ENCODE peak calls at places on chromosomes 12 and 14, in four cellular contexts. W is AG04449, P is transverse colon, X is endothelial cell of umbilical vein. T is an unnamed sample.

GRCh38 chr12:5567021-5567744 is 135.3 kb downstream of the NTF3 start:
- DNase-seq in W (no peak), X (no peak), P (no peak), T (no peak)

GRCh38 chr12:104630230-104630670 is 173.5 kb downstream of the CHST11 start:
- DNase-seq in P (no peak), X (no peak), W (no peak), T (no peak)

GRCh38 chr12:52245962-52246577 is 13.0 kb downstream of the KRT7 start:
- DNase-seq in W (no peak), X (no peak), P (no peak), T (no peak)

GRCh38 chr12:25130741-25131188 is 64.2 kb downstream of the DNAI7 start:
- DNase-seq in P (no peak), W (peak; percentile 14), X (peak; percentile 49), T (peak; percentile 7)

GRCh38 chr14:26163761-26164160 is 434.1 kb downstream of the NOVA1 start:
- DNase-seq in P (no peak), W (no peak), X (peak; percentile 33), T (no peak)

GRCh38 chr14:50107850-50108249 is 8.5 kb downstream of the VCPKMT start:
- DNase-seq in P (no peak), W (no peak), X (no peak), T (no peak)

GRCh38 chr12:11067514-11067913 is 5.4 kb upstream of the TAS2R46 start:
- DNase-seq in X (no peak), W (no peak), P (peak; percentile 13), T (peak; percentile 16)

GRCh38 chr12:46342562-46343033 is 30.0 kb downstream of the SLC38A2 start:
- DNase-seq in P (peak; percentile 15), W (no peak), X (peak; percentile 66), T (no peak)

GRCh38 chr12:20528208-20528607 is 159.9 kb downstream of the PDE3A start:
- DNase-seq in X (no peak), P (no peak), W (no peak), T (no peak)

GRCh38 chr14:24818823-24819341 is 184.9 kb upstream of the GZMB start:
- DNase-seq in W (no peak), P (no peak), X (no peak), T (no peak)

GRCh38 chr12:80598004-80598606 is 109.3 kb upstream of the MYF6 start:
- DNase-seq in P (no peak), W (peak; percentile 33), X (peak; percentile 55), T (peak; percentile 29)

GRCh38 chr14:20630340-20631022 is 11.0 kb downstream of the OR6S1 start:
- DNase-seq in X (peak; percentile 28), W (no peak), P (peak; percentile 45), T (no peak)

DNA sequence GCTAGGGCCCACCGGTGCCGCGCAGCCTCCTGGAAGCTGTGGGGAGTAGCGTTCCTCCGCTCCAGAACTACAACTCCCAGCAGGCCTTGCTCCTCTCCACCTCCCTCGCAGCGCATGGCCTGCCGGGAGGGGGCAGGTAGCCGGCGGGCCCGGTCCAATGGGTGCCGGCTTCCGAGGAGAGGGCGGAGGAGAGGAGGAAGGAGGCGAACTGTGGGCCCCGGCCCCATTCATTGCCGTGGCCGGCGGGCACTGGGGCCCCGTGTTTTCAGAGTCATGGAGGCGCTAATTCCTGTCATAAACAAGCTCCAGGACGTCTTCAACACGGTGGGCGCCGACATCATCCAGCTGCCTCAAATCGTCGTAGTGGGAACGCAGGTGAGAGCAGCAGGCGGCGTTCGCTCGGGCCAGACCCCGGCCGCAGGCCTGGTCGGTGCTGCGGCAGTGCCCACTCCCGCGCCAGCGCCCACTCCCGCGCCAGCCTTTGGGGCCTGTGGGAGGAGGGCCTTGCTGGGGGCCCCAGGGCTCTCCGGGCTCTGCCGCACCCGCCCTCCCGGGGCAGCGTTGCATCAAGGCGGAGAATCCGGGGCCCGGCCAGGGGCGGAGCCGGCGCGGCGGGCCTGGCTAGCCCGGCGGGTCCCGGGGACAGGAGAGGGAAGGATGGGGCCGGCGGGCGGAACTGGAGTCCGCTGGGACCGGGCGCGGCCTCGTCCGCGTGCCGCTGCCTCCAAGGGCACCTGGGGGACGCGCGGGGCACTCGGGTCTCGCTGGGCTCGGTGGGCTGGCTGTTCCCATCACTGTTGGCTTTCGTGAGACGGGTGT is at the start of gene DNM1L:
- DNase-seq in W (peak; percentile 80), X (peak; percentile 96), P (peak; percentile 95), T (peak; percentile 87)
- TF ChIP-seq CTCF in W (peak; percentile 26), X (peak; percentile 21), P (peak; percentile 17), T (no peak)

DNA sequence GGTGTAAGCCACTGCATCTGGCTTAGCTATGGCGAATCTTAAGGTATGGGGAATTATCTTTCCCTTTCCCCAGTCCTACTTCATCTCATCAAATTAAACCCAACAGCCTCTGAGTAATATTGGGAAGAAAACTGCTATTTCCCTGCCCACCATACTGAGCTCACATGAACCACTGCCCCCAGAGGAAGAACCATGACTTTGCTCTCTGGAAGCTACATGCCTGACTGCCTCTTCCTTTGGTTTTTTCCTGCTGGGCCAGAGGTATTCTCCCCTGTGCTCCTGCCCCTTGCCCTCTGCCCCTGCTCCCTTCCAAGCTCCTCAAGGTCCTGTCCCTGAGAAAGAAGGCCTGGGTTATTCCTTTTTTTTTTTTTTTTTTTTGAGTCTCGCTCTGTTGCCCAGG is 15.2 kb downstream of the RILPL2 start:
- DNase-seq in W (no peak), X (no peak), P (no peak), T (no peak)
- TF ChIP-seq CTCF in W (no peak), X (no peak), P (no peak), T (no peak)

DNA sequence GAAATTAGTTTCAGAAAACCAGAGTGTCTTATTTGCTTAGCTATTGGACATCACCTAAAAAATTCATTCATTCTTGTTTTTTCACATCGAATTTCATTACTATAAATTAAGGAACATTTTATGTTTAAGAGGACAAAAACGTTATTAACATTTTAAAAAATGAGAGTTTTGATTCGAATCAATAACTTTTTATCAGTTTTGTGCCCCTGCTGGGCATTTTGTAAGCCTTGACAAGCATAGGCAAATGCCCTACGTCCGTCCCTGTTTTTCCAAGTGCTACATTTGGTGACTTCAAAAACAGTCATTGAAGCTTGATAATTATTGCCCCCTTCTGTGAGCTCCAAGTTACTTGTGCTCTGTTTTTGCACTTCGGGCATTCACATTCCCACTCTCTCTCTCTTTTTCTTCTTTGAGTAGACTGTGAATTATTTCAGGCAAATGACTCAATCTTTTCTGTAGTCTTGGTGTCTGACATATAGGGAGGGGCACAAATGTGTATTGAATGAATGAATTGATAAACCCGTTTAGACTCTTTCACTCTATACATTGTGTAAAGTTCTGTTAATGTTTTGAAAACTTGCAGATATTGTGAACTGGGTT is 1.2 kb downstream of the APAF1 start:
- DNase-seq in P (no peak), W (no peak), X (peak; percentile 49), T (no peak)
- TF ChIP-seq CTCF in P (peak; percentile 17), W (no peak), X (no peak), T (no peak)

DNA sequence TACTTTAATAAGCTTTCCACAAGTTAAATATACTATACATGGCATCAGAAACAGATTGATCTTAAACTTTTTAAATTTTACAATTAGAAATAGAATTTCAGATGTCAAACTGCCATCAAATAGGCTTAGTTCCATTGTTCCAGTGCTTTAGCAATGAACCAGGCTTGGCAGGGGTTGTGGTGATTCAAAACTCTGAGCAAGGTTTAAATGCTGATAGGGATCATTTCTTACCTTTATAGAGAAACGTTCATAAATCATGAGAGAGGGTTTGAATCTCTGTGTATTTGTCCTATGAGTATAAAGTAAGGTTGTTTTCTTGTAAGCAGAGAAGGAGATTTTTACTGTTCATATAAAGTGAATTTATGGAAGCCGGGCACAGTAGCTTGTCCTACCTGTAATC is 794.5 kb upstream of the TBX3 start:
- DNase-seq in P (no peak), W (no peak), X (no peak), T (no peak)
- TF ChIP-seq CTCF in P (no peak), W (no peak), X (no peak), T (no peak)

DNA sequence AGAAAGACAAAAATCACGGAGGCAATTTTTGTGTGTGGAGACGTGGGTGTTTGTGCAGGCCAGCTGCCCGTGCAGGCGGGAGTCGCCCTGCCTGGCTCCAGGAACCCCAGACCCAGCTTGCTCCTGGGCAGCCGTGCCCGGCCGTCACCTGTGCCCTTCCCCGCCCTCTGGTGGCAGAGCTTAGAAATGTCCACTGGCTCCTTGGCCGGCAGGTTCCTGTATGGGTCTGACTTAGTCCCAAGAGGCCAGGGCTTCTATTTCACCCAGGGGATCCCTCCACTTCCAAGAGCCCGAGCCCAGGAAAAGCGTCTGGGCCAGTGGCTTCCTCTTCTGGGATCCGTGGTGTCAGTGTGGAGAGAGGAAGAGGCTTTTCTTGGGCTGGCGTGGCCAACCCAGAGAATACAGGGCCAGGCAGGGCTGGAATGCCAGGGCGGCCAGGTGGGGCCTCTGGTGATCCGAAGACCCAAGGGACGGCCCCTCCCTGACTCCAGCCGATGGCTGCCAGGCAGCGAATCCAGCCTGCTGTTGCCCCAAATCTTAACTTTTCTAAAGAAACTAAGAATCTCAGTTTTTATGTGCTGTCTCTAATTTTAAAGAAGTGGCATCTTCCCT is 120.9 kb downstream of the TMEM132C start:
- DNase-seq in X (no peak), W (no peak), P (peak; percentile 36), T (no peak)
- TF ChIP-seq CTCF in X (no peak), W (peak; percentile 2), P (peak; percentile 32), T (no peak)

GRCh38 chr14:99058542-99058941 is 213.5 kb downstream of the BCL11B start:
- DNase-seq in W (no peak), X (no peak), P (no peak), T (no peak)

GRCh38 chr14:99057684-99058083 is 214.3 kb downstream of the BCL11B start:
- DNase-seq in P (no peak), W (no peak), X (no peak), T (no peak)

GRCh38 chr14:99055019-99055418 is 217.0 kb downstream of the BCL11B start:
- DNase-seq in X (no peak), P (no peak), W (no peak), T (no peak)

GRCh38 chr14:99052467-99052866 is 219.5 kb downstream of the BCL11B start:
- DNase-seq in W (no peak), P (no peak), X (no peak), T (no peak)

GRCh38 chr14:99055816-99056215 is 216.2 kb downstream of the BCL11B start:
- DNase-seq in W (no peak), P (peak; percentile 24), X (no peak), T (no peak)
- TF ChIP-seq CTCF in W (no peak), P (no peak), X (no peak), T (no peak)

GRCh38 chr14:84493779-84494178 is 1036.2 kb upstream of the FLRT2 start:
- DNase-seq in W (no peak), X (no peak), P (no peak), T (no peak)
- TF ChIP-seq CTCF in W (no peak), X (no peak), P (no peak), T (no peak)

GRCh38 chr12:2532647-2533435 is 261.9 kb upstream of the FKBP4 start:
- DNase-seq in W (no peak), P (no peak), X (no peak), T (no peak)

GRCh38 chr12:2536724-2537123 is 258.0 kb upstream of the FKBP4 start:
- DNase-seq in X (no peak), W (no peak), P (no peak), T (no peak)

GRCh38 chr12:2537868-2538541 is 256.8 kb upstream of the FKBP4 start:
- DNase-seq in W (no peak), P (no peak), X (no peak), T (no peak)

GRCh38 chr12:2539938-2540337 is 254.8 kb upstream of the FKBP4 start:
- DNase-seq in P (no peak), X (no peak), W (no peak), T (no peak)

GRCh38 chr12:2535583-2536187 is 259.1 kb upstream of the FKBP4 start:
- DNase-seq in W (no peak), X (no peak), P (no peak), T (no peak)
- TF ChIP-seq CTCF in W (no peak), X (no peak), P (no peak), T (no peak)